ENCODE peak calls at places on chromosomes 13 and 19, in eight cellular contexts. C is lung, R is dorsolateral prefrontal cortex, Q is K562, W is tibial nerve, K is Caco-2, L is cardiac fibroblast, O is body of pancreas. B is an unnamed sample.

GRCh38 chr13:38262211-38262610 is 87.4 kb upstream of the UFM1 start:
- DNase-seq in C (no peak), R (no peak), Q (no peak), W (no peak), K (no peak), L (peak), O (no peak), B (no peak)

GRCh38 chr19:5001547-5002131 is 32.7 kb downstream of the KDM4B start:
- DNase-seq in C (no peak), R (no peak), Q (peak), W (no peak), K (peak), L (peak), O (no peak), B (no peak)

GRCh38 chr13:68895696-68896095 is 1211.9 kb upstream of the ATXN8OS start:
- DNase-seq in C (no peak), R (no peak), Q (no peak), W (no peak), K (no peak), L (no peak), O (no peak), B (no peak)

GRCh38 chr19:38055655-38056521 is 148.9 kb downstream of the SIPA1L3 start:
- DNase-seq in C (no peak), R (no peak), Q (no peak), W (no peak), K (no peak), L (peak), O (no peak), B (no peak)

GRCh38 chr19:55206664-55207500 is 2.4 kb downstream of the PTPRH start:
- DNase-seq in C (peak), R (peak), Q (peak), W (peak), K (peak), L (peak), O (peak), B (peak)

GRCh38 chr13:109655611-109656010 is 130.8 kb downstream of the IRS2 start:
- DNase-seq in C (no peak), R (no peak), Q (no peak), W (no peak), K (no peak), L (no peak), O (no peak), B (no peak)

GRCh38 chr19:38412961-38413360 is 10.1 kb downstream of the FAM98C start:
- DNase-seq in C (no peak), R (no peak), Q (peak), W (no peak), K (no peak), L (no peak), O (no peak), B (no peak)

GRCh38 chr13:109792416-109793090 is 6.2 kb upstream of the IRS2 start:
- DNase-seq in C (no peak), R (no peak), Q (no peak), W (no peak), K (no peak), L (no peak), O (no peak), B (no peak)

GRCh38 chr19:19134687-19135158 is 3.6 kb downstream of the TMEM161A start:
- DNase-seq in C (no peak), R (no peak), Q (peak), W (no peak), K (no peak), L (no peak), O (no peak), B (peak)

GRCh38 chr13:64274481-64275217 is 2859.0 kb upstream of the PCDH20 start:
- DNase-seq in C (no peak), R (no peak), Q (peak), W (no peak), K (peak), L (peak), O (no peak), B (no peak)

GRCh38 chr19:38838208-38838985 is 6.8 kb upstream of the ECH1 start:
- DNase-seq in C (no peak), R (no peak), Q (peak), W (no peak), K (peak), L (no peak), O (no peak), B (no peak)

GRCh38 chr19:2820112-2820702 is 539 bp downstream of the ZNF554 start:
- DNase-seq in C (no peak), R (no peak), Q (no peak), W (no peak), K (no peak), L (no peak), O (peak), B (peak)

GRCh38 chr19:5559804-5560133 is 8.0 kb downstream of the TINCR start:
- DNase-seq in C (no peak), R (no peak), Q (no peak), W (no peak), K (no peak), L (no peak), O (no peak), B (no peak)

GRCh38 chr13:30453727-30454126 is 12.0 kb downstream of the HMGB1 start:
- DNase-seq in C (no peak), R (no peak), Q (no peak), W (no peak), K (no peak), L (no peak), O (no peak), B (no peak)

GRCh38 chr13:48977973-48978372 is 2.3 kb downstream of the FNDC3A start:
- DNase-seq in C (no peak), R (no peak), Q (no peak), W (no peak), K (no peak), L (no peak), O (no peak), B (no peak)

GRCh38 chr13:113351514-113352026 is 12.4 kb downstream of the GRTP1 start:
- DNase-seq in C (peak), R (no peak), Q (no peak), W (no peak), K (no peak), L (no peak), O (no peak), B (no peak)

GRCh38 chr13:21075303-21076264 is 14.2 kb upstream of the LATS2 start:
- DNase-seq in C (no peak), R (no peak), Q (no peak), W (no peak), K (no peak), L (peak), O (peak), B (no peak)

GRCh38 chr13:76707360-76707759 is 178.8 kb downstream of the KCTD12 start:
- DNase-seq in C (no peak), R (no peak), Q (no peak), W (no peak), K (no peak), L (peak), O (no peak), B (no peak)

DNA sequence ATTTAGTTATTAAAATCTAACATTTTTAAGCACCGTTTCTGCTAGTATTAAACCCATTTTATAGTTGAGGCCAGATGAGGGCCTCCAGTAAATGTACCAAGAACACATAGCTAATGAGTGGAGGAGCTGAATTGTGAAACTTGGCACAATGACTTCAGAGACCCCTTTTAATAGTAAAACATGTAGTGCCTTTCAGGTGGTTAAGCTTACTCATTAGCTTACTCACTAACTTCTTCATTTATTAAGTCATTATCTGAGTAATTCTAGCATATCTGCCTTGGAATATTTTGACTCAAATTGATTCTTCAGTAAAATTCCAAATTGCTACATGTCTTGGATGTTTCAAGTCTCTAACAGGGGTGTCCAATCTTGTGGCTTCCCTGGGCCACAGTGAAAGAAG is 735.2 kb downstream of the LIG4 start:
- DNase-seq in C (no peak), R (no peak), Q (no peak), W (no peak), K (no peak), L (no peak), O (no peak), B (no peak)
- TF ChIP-seq CTCF in C (no peak), R (no peak), Q (no peak), W (no peak), K (no peak), L (no peak), O (no peak), B (no peak)

GRCh38 chr19:35154535-35155406 is at the start of gene FXYD5:
- DNase-seq in C (peak), R (no peak), Q (peak), W (no peak), K (peak), L (peak), O (peak), B (peak)
- TF ChIP-seq CTCF in C (no peak), R (no peak), Q (peak), W (no peak), K (no peak), L (peak), O (no peak), B (no peak)

GRCh38 chr19:10812196-10812595 is 23.8 kb downstream of the TMED1 start:
- DNase-seq in C (no peak), R (no peak), Q (peak), W (no peak), K (no peak), L (no peak), O (no peak), B (no peak)

GRCh38 chr19:10808937-10809655 is 26.9 kb downstream of the TMED1 start:
- DNase-seq in C (no peak), R (no peak), Q (peak), W (no peak), K (no peak), L (peak), O (no peak), B (no peak)

GRCh38 chr19:10811391-10812111 is 24.5 kb downstream of the TMED1 start:
- DNase-seq in C (no peak), R (no peak), Q (peak), W (no peak), K (no peak), L (no peak), O (no peak), B (no peak)

GRCh38 chr19:10812902-10813404 is 23.1 kb downstream of the TMED1 start:
- DNase-seq in C (peak), R (no peak), Q (peak), W (no peak), K (no peak), L (peak), O (no peak), B (no peak)

DNA sequence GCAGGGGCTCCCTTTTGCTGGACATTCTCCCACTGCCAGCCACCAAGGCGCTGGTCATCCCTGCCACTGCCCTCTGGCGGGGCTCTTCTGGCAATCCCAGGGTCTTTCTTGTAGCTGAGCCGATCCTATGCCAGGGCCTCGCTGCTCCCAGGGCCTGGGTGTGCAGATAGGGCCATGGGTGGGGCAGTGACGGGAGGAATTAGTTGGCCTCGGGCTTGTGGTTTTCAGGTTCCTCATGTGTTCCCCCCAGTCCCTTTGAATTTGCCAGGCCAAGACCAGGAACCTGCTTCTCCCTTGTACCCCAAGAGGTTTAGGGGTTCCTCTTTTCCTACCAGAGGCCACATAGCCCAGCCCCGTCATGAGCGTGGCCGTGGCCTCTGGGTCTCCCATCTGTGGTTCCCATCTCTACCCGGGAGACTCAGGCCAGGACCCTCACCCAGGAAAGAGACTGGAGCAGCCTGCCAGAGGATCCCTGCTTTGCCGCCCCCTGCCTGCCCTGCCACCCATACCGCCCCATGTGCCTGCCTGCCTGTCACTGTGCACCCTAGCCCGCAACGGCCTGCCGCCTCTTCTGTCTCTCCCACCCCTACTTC is 26.2 kb downstream of the TMED1 start:
- DNase-seq in C (no peak), R (no peak), Q (peak), W (no peak), K (no peak), L (no peak), O (no peak), B (no peak)
- TF ChIP-seq CTCF in C (no peak), R (no peak), Q (no peak), W (no peak), K (no peak), L (no peak), O (no peak), B (no peak)

DNA sequence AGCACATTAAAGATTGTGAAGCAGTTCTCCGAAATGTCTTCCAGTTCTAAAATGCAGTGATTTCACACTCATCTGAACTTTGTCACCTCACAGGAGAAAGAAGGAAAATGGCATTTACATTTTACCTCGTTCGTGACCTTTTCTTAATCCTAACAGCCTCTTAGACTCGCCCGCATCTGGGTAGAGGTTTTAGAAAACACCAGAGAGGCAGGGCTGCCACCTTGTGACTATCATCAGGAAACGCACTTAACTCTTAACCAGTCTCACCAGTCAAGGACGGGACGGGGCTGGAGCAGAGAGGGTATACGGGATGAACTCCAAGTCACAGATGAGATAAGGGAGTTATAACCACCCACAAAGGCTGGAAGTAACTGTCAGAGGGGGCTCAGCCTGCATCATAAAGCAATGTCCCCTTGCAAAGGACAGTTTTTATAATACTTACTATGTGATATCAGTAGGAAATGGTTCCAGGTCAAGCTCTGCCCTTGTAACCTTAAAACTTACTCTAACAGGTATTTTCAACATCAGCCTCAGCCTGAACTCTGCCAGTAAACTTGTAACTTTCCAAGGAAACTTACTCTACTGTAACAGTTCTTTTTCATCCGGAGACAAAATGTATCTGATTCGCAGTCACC is 8.6 kb upstream of the CEACAM6 start:
- DNase-seq in C (peak), R (no peak), Q (peak), W (no peak), K (peak), L (peak), O (peak), B (peak)
- TF ChIP-seq CTCF in C (peak), R (peak), Q (peak), W (peak), K (peak), L (peak), O (peak), B (peak)

GRCh38 chr19:17577698-17578097 is 22.2 kb downstream of the COLGALT1 start:
- DNase-seq in C (no peak), R (no peak), Q (no peak), W (no peak), K (no peak), L (no peak), O (no peak), B (no peak)

GRCh38 chr19:17581211-17581874 is 25.9 kb downstream of the COLGALT1 start:
- DNase-seq in C (no peak), R (no peak), Q (no peak), W (no peak), K (no peak), L (no peak), O (no peak), B (no peak)

GRCh38 chr19:17579523-17580244 is 24.2 kb downstream of the COLGALT1 start:
- DNase-seq in C (peak), R (no peak), Q (peak), W (peak), K (peak), L (peak), O (no peak), B (peak)

GRCh38 chr19:17582613-17583012 is 27.2 kb downstream of the COLGALT1 start:
- DNase-seq in C (no peak), R (no peak), Q (no peak), W (no peak), K (no peak), L (no peak), O (no peak), B (no peak)

DNA sequence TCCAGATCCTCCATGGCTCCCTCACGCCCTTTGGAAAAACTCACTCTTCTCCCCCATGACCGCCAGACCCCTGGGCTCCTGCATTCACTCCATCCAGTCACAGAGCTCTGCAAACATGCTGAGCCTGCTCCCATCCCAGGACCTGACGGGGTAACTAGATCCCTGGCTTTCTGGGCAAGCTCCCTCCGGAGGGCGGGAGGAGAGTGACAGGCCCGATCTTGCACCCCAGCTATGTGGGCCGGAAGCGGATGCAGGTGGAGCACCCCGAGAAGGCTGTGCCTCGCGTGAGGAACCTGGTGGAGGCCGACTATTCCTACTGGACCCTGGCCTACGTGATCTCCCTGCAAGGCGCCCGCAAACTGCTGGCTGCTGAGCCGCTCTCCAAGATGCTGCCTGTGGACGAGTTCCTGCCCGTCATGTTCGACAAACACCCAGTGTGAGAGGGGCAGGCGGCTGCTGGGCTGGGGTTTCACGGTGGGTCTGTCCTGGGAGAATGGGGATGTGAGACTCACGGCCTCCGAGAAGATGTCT is 25.1 kb downstream of the COLGALT1 start:
- DNase-seq in C (no peak), R (no peak), Q (no peak), W (no peak), K (no peak), L (no peak), O (no peak), B (no peak)
- TF ChIP-seq CTCF in C (no peak), R (no peak), Q (no peak), W (no peak), K (no peak), L (no peak), O (no peak), B (no peak)